ENCODE peak calls at places on chromosomes 6 and 20, in six cellular contexts. One of them, this sample, is unnamed.

GRCh38 chr6:168440520-168441433 is at the start of gene SMOC2:
- DNase-seq in HCT116: no peak
- DNase-seq in SK-N-SH: peak
- DNase-seq in GM12878: no peak
- DNase-seq in K562: no peak
- DNase-seq in HepG2: no peak
- DNase-seq in this sample: no peak

GRCh38 chr6:106608080-106608668 is 21.1 kb downstream of the RTN4IP1 start:
- DNase-seq in HCT116: peak
- DNase-seq in SK-N-SH: peak
- DNase-seq in GM12878: peak
- DNase-seq in K562: peak
- DNase-seq in HepG2: peak
- DNase-seq in this sample: peak

GRCh38 chr20:5402903-5403531 is 86.3 kb upstream of the PROKR2 start:
- DNase-seq in HCT116: no peak
- DNase-seq in SK-N-SH: no peak
- DNase-seq in GM12878: no peak
- DNase-seq in K562: peak
- DNase-seq in HepG2: peak
- DNase-seq in this sample: peak

GRCh38 chr6:100001915-100002388 is 7.9 kb upstream of the MCHR2 start:
- DNase-seq in HCT116: peak
- DNase-seq in SK-N-SH: peak
- DNase-seq in GM12878: no peak
- DNase-seq in K562: peak
- DNase-seq in HepG2: peak
- DNase-seq in this sample: peak

GRCh38 chr6:154951400-154952200 is 43.5 kb upstream of the TIAM2 start:
- DNase-seq in HCT116: no peak
- DNase-seq in SK-N-SH: no peak
- DNase-seq in GM12878: peak
- DNase-seq in K562: no peak
- DNase-seq in HepG2: no peak
- DNase-seq in this sample: no peak

GRCh38 chr20:50182336-50182735 is 8.3 kb upstream of the CEBPB start:
- DNase-seq in HCT116: no peak
- DNase-seq in SK-N-SH: no peak
- DNase-seq in GM12878: no peak
- DNase-seq in K562: no peak
- DNase-seq in HepG2: no peak
- DNase-seq in this sample: no peak

GRCh38 chr6:74091794-74092157 is 395.8 kb downstream of the CD109 start:
- DNase-seq in HCT116: no peak
- DNase-seq in SK-N-SH: no peak
- DNase-seq in GM12878: no peak
- DNase-seq in K562: no peak
- DNase-seq in HepG2: no peak
- DNase-seq in this sample: no peak

GRCh38 chr6:167789358-167789757 is 37.4 kb upstream of the AFDN start:
- DNase-seq in HCT116: no peak
- DNase-seq in SK-N-SH: no peak
- DNase-seq in GM12878: no peak
- DNase-seq in K562: no peak
- DNase-seq in HepG2: peak
- DNase-seq in this sample: no peak

GRCh38 chr20:57785720-57786119 is 75.9 kb upstream of the PMEPA1 start:
- DNase-seq in HCT116: no peak
- DNase-seq in SK-N-SH: no peak
- DNase-seq in GM12878: no peak
- DNase-seq in K562: no peak
- DNase-seq in HepG2: no peak
- DNase-seq in this sample: no peak

GRCh38 chr20:9179193-9179802 is 110.4 kb downstream of the PLCB4 start:
- DNase-seq in HCT116: no peak
- DNase-seq in SK-N-SH: no peak
- DNase-seq in GM12878: no peak
- DNase-seq in K562: no peak
- DNase-seq in HepG2: no peak
- DNase-seq in this sample: no peak

GRCh38 chr20:32465092-32465900 is 107.2 kb downstream of the ASXL1 start:
- DNase-seq in HCT116: no peak
- DNase-seq in SK-N-SH: no peak
- DNase-seq in GM12878: no peak
- DNase-seq in K562: no peak
- DNase-seq in HepG2: peak
- DNase-seq in this sample: no peak

GRCh38 chr20:2236266-2236665 is 59.5 kb upstream of the TGM3 start:
- DNase-seq in HCT116: no peak
- DNase-seq in SK-N-SH: no peak
- DNase-seq in GM12878: no peak
- DNase-seq in K562: peak
- DNase-seq in HepG2: no peak
- DNase-seq in this sample: no peak

GRCh38 chr6:53568776-53569616 is 24.1 kb upstream of the GCLC start:
- DNase-seq in HCT116: no peak
- DNase-seq in SK-N-SH: no peak
- DNase-seq in GM12878: no peak
- DNase-seq in K562: no peak
- DNase-seq in HepG2: no peak
- DNase-seq in this sample: no peak
- TF ChIP-seq SIN3A in HCT116: no peak
- TF ChIP-seq SIN3A in SK-N-SH: no peak
- TF ChIP-seq SIN3A in GM12878: no peak
- TF ChIP-seq SIN3A in K562: no peak
- TF ChIP-seq SIN3A in HepG2: no peak
- TF ChIP-seq SIN3A in this sample: no peak

DNA sequence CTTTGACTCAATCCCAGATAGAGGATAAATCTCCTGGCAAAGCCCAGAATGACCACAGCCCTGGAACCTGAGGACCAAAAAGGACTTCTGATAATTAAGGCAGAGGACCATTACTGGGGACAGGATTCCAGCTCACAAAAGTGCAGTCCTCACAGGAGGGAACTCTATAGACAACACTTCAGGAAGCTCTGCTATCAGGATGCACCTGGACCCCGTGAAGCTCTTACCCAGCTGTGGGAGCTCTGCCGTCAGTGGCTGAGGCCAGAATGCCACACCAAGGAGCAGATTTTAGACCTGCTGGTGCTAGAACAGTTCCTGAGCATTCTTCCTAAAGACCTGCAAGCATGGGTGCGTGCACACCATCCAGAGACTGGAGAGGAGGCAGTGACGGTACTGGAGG is 987 bp downstream of the ZSCAN16 start:
- DNase-seq in HCT116: no peak
- DNase-seq in SK-N-SH: no peak
- DNase-seq in GM12878: no peak
- DNase-seq in K562: no peak
- DNase-seq in HepG2: no peak
- DNase-seq in this sample: no peak
- H3K27ac ChIP-seq in HCT116: no peak
- H3K27ac ChIP-seq in SK-N-SH: no peak
- H3K27ac ChIP-seq in GM12878: peak
- H3K27ac ChIP-seq in K562: no peak
- H3K27ac ChIP-seq in HepG2: no peak
- H3K27ac ChIP-seq in this sample: peak

DNA sequence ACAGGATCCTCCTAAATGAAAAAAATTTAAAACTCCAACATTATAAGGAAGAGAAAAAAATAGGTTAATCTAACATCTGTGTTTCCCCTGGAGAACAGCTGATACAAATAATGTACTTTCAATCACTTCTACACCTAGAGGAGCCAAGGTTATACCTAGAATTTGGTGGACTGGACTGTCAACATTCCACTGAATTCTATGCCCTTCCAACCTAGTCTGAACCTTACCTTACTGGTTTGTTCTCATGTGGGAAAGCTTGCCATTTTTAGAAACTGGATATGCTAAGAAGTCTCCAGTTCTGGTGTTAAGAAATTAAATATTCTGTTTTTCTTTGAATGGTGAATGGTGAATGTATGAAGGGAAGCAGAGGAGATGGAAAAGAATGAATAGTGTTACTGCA is 162.4 kb downstream of the DST start:
- DNase-seq in HCT116: no peak
- DNase-seq in SK-N-SH: no peak
- DNase-seq in GM12878: no peak
- DNase-seq in K562: no peak
- DNase-seq in HepG2: no peak
- DNase-seq in this sample: no peak
- TF ChIP-seq REST in HCT116: no peak
- TF ChIP-seq REST in SK-N-SH: no peak
- TF ChIP-seq REST in GM12878: no peak
- TF ChIP-seq REST in K562: no peak
- TF ChIP-seq REST in HepG2: no peak
- TF ChIP-seq REST in this sample: no peak

DNA sequence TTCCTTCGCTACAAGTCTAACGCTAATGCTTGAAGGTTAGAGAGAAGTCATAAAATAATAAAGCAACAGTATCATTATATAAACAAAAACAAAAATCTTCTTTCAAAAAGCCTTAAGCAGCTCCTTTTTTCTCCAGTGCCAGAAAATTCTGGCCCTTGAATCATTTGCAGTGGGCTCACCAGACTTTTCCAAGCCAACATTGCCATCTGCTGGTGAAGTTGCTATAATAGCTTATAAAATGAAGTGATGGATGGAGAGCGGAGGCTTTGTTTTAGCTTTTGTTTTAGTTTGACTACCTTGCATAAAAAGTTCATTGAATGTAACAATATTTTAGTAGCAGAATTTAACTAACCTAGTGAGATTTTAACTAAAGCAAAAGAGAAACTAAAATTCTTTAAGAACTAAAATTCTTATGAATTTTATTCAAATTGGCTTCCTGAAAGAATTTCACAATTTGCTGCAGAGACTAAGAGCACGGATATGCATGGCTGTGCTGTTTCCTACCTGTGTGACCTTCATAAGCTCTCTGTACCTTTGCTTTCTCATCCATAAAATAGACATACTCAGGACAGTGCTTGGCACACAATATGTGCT is 44.8 kb upstream of the SLC2A12 start:
- DNase-seq in HCT116: peak
- DNase-seq in SK-N-SH: peak
- DNase-seq in GM12878: peak
- DNase-seq in K562: peak
- DNase-seq in HepG2: peak
- DNase-seq in this sample: peak
- TF ChIP-seq SIN3A in HCT116: no peak
- TF ChIP-seq SIN3A in SK-N-SH: no peak
- TF ChIP-seq SIN3A in GM12878: no peak
- TF ChIP-seq SIN3A in K562: no peak
- TF ChIP-seq SIN3A in HepG2: no peak
- TF ChIP-seq SIN3A in this sample: no peak

GRCh38 chr6:24930386-24930785 is 5.4 kb downstream of the RIPOR2 start:
- DNase-seq in HCT116: no peak
- DNase-seq in SK-N-SH: no peak
- DNase-seq in GM12878: no peak
- DNase-seq in K562: no peak
- DNase-seq in HepG2: no peak
- DNase-seq in this sample: no peak
- H3K27ac ChIP-seq in HCT116: no peak
- H3K27ac ChIP-seq in SK-N-SH: no peak
- H3K27ac ChIP-seq in GM12878: peak
- H3K27ac ChIP-seq in K562: no peak
- H3K27ac ChIP-seq in HepG2: no peak
- H3K27ac ChIP-seq in this sample: no peak

DNA sequence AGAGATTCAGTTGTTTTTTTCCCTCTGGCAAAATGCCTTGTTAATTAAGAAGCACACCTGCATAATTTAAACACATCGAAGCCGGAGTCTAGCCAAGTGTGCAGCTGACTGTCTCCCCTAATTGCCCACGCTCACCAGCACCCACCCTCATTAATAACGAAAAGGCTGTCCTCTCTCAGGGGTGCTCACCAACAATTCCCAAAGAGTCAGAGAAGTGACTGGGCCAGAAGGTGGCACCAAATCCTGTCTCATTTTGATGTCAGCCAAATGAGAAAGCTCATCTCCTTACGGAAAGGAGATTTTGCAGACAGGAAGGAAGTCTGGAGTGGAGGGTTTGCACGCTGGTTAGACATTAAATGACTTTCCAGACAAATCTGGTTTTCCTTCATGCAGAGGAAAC is 60.7 kb upstream of the MC3R start:
- DNase-seq in HCT116: no peak
- DNase-seq in SK-N-SH: peak
- DNase-seq in GM12878: no peak
- DNase-seq in K562: no peak
- DNase-seq in HepG2: peak
- DNase-seq in this sample: no peak
- TF ChIP-seq REST in HCT116: no peak
- TF ChIP-seq REST in SK-N-SH: no peak
- TF ChIP-seq REST in GM12878: no peak
- TF ChIP-seq REST in K562: no peak
- TF ChIP-seq REST in HepG2: no peak
- TF ChIP-seq REST in this sample: no peak